ENCODE peak calls at places on chromosome 12, in ten cellular contexts. V is M059J; R is pancreas; A is C1 segment of cervical spinal cord; H is activated T-cell treated with anti-CD3 and anti-CD28 coated beads for 1 hour; S is stimulated activated naive CD8-positive, alpha-beta T cell treated with anti-CD3 and anti-CD28 coated beads, Interleukin-15, Interleukin-2, amounts not matched to agents 100 U/mL and 50 U/mL, for 24 hours; E is activated naive CD4-positive, alpha-beta T cell treated with anti-CD3 and anti-CD28 coated beads for 36 hours; T is left ventricle myocardium inferior; D is A549; O is AG08395. L is an unnamed sample.

GRCh38 chr12:55955800-55956508 is 9.9 kb downstream of the PMEL start:
- DNase-seq in V (peak), R (no peak), A (no peak), H (peak), S (peak), E (peak), T (no peak), D (peak), O (peak), L (no peak)

GRCh38 chr12:49794811-49795653 is 33.2 kb downstream of the NCKAP5L start:
- DNase-seq in V (no peak), R (no peak), A (no peak), H (no peak), S (no peak), E (no peak), T (no peak), D (no peak), O (no peak), L (no peak)

GRCh38 chr12:106063826-106064575 is 74.8 kb downstream of the NUAK1 start:
- DNase-seq in V (no peak), R (no peak), A (no peak), H (no peak), S (no peak), E (no peak), T (no peak), D (no peak), O (no peak), L (no peak)

GRCh38 chr12:50647479-50647878 is 116.4 kb upstream of the ATF1 start:
- DNase-seq in V (peak), R (no peak), A (no peak), H (no peak), S (no peak), E (no peak), T (no peak), D (no peak), O (no peak), L (no peak)

GRCh38 chr12:43271659-43272058 is 280.3 kb downstream of the ADAMTS20 start:
- DNase-seq in V (peak), R (no peak), A (no peak), H (no peak), S (no peak), E (no peak), T (no peak), D (no peak), O (no peak), L (no peak)

GRCh38 chr12:16962889-16963288 is 356.9 kb upstream of the LMO3 start:
- DNase-seq in V (no peak), R (no peak), A (no peak), H (no peak), S (no peak), E (no peak), T (no peak), D (no peak), O (no peak), L (no peak)

GRCh38 chr12:47752552-47752951 is 6.1 kb downstream of the RAPGEF3 start:
- DNase-seq in V (no peak), R (no peak), A (no peak), H (no peak), S (no peak), E (no peak), T (no peak), D (no peak), O (peak), L (no peak)

GRCh38 chr12:94872007-94872653 is 131.4 kb downstream of the NDUFA12 start:
- DNase-seq in V (no peak), R (no peak), A (no peak), H (no peak), S (no peak), E (no peak), T (no peak), D (no peak), O (no peak), L (peak)

GRCh38 chr12:68364893-68365725 is 32.9 kb upstream of the MDM1 start:
- DNase-seq in V (peak), R (peak), A (peak), H (peak), S (peak), E (peak), T (peak), D (peak), O (peak), L (no peak)

GRCh38 chr12:24200013-24200412 is 250.5 kb upstream of the SOX5 start:
- DNase-seq in V (no peak), R (no peak), A (no peak), H (no peak), S (no peak), E (no peak), T (no peak), D (no peak), O (no peak), L (no peak)

GRCh38 chr12:99505805-99506204 is 141.7 kb upstream of the GARIN6 start:
- DNase-seq in V (peak), R (no peak), A (no peak), H (no peak), S (no peak), E (no peak), T (no peak), D (no peak), O (no peak), L (no peak)

GRCh38 chr12:8914716-8915526 is 612 bp downstream of the PHC1 start:
- DNase-seq in V (peak), R (peak), A (peak), H (peak), S (peak), E (peak), T (peak), D (peak), O (peak), L (no peak)

GRCh38 chr12:109804820-109805761 is 28.1 kb downstream of the TRPV4 start:
- DNase-seq in V (peak), R (peak), A (peak), H (peak), S (peak), E (peak), T (peak), D (peak), O (peak), L (no peak)

GRCh38 chr12:80590085-80590484 is 117.3 kb upstream of the MYF6 start:
- DNase-seq in V (peak), R (no peak), A (no peak), H (no peak), S (no peak), E (no peak), T (no peak), D (no peak), O (peak), L (no peak)

GRCh38 chr12:68497702-68498101 is 113.0 kb upstream of the RAP1B start:
- DNase-seq in V (peak), R (no peak), A (no peak), H (no peak), S (peak), E (peak), T (no peak), D (peak), O (peak), L (no peak)

L was measured in NCI-H2029.